ENCODE peak calls at places on chromosomes 12 and 14, in six cellular contexts. One of them, this sample, is unnamed.

GRCh38 chr12:101581190-101581589 is 13.6 kb upstream of the MYBPC1 start:
- DNase-seq in prostate gland: no peak
- DNase-seq in stimulated activated CD4-positive, alpha-beta T cell treated with anti-CD3 and anti-CD28 coated beads, Interleukin-2, amount 100 ng/mL, for 48 hours: no peak
- DNase-seq in activated CD4-positive, alpha-beta T cell treated with anti-CD3 and anti-CD28 coated beads for 1 hour: no peak
- DNase-seq in naive thymus-derived CD8-positive, alpha-beta T cell: no peak
- DNase-seq in stimulated activated CD8-positive, alpha-beta memory T cell treated with anti-CD3 and anti-CD28 coated beads, Interleukin-12 subunit alpha, Interleukin-12 subunit beta, amount 100 ng/mL, for 1 hour: no peak
- DNase-seq in this sample: no peak

GRCh38 chr14:35855886-35856481 is 29.8 kb downstream of the BRMS1L start:
- DNase-seq in prostate gland: no peak
- DNase-seq in naive thymus-derived CD8-positive, alpha-beta T cell: no peak
- DNase-seq in activated CD4-positive, alpha-beta T cell treated with anti-CD3 and anti-CD28 coated beads for 1 hour: no peak
- DNase-seq in stimulated activated CD8-positive, alpha-beta memory T cell treated with anti-CD3 and anti-CD28 coated beads, Interleukin-12 subunit alpha, Interleukin-12 subunit beta, amount 100 ng/mL, for 1 hour: no peak
- DNase-seq in stimulated activated CD4-positive, alpha-beta T cell treated with anti-CD3 and anti-CD28 coated beads, Interleukin-2, amount 100 ng/mL, for 48 hours: no peak
- DNase-seq in this sample: no peak

GRCh38 chr12:26523708-26524150 is 309.3 kb downstream of the ITPR2 start:
- DNase-seq in stimulated activated CD8-positive, alpha-beta memory T cell treated with anti-CD3 and anti-CD28 coated beads, Interleukin-12 subunit alpha, Interleukin-12 subunit beta, amount 100 ng/mL, for 1 hour: no peak
- DNase-seq in naive thymus-derived CD8-positive, alpha-beta T cell: no peak
- DNase-seq in stimulated activated CD4-positive, alpha-beta T cell treated with anti-CD3 and anti-CD28 coated beads, Interleukin-2, amount 100 ng/mL, for 48 hours: no peak
- DNase-seq in activated CD4-positive, alpha-beta T cell treated with anti-CD3 and anti-CD28 coated beads for 1 hour: no peak
- DNase-seq in prostate gland: peak; percentile 87
- DNase-seq in this sample: peak; percentile 43

GRCh38 chr12:67068773-67069450 is 200.2 kb upstream of the CAND1 start:
- DNase-seq in activated CD4-positive, alpha-beta T cell treated with anti-CD3 and anti-CD28 coated beads for 1 hour: peak; percentile 34
- DNase-seq in stimulated activated CD4-positive, alpha-beta T cell treated with anti-CD3 and anti-CD28 coated beads, Interleukin-2, amount 100 ng/mL, for 48 hours: peak; percentile 25
- DNase-seq in prostate gland: peak; percentile 60
- DNase-seq in stimulated activated CD8-positive, alpha-beta memory T cell treated with anti-CD3 and anti-CD28 coated beads, Interleukin-12 subunit alpha, Interleukin-12 subunit beta, amount 100 ng/mL, for 1 hour: no peak
- DNase-seq in naive thymus-derived CD8-positive, alpha-beta T cell: no peak
- DNase-seq in this sample: no peak

GRCh38 chr14:96267916-96268315 is 11.9 kb downstream of the BDKRB1 start:
- DNase-seq in stimulated activated CD4-positive, alpha-beta T cell treated with anti-CD3 and anti-CD28 coated beads, Interleukin-2, amount 100 ng/mL, for 48 hours: no peak
- DNase-seq in prostate gland: no peak
- DNase-seq in activated CD4-positive, alpha-beta T cell treated with anti-CD3 and anti-CD28 coated beads for 1 hour: no peak
- DNase-seq in naive thymus-derived CD8-positive, alpha-beta T cell: no peak
- DNase-seq in stimulated activated CD8-positive, alpha-beta memory T cell treated with anti-CD3 and anti-CD28 coated beads, Interleukin-12 subunit alpha, Interleukin-12 subunit beta, amount 100 ng/mL, for 1 hour: no peak
- DNase-seq in this sample: no peak

GRCh38 chr12:119061208-119061796 is 80.0 kb downstream of the SRRM4 start:
- DNase-seq in prostate gland: peak; percentile 30
- DNase-seq in stimulated activated CD4-positive, alpha-beta T cell treated with anti-CD3 and anti-CD28 coated beads, Interleukin-2, amount 100 ng/mL, for 48 hours: peak; percentile 7
- DNase-seq in activated CD4-positive, alpha-beta T cell treated with anti-CD3 and anti-CD28 coated beads for 1 hour: no peak
- DNase-seq in naive thymus-derived CD8-positive, alpha-beta T cell: no peak
- DNase-seq in stimulated activated CD8-positive, alpha-beta memory T cell treated with anti-CD3 and anti-CD28 coated beads, Interleukin-12 subunit alpha, Interleukin-12 subunit beta, amount 100 ng/mL, for 1 hour: no peak
- DNase-seq in this sample: no peak

GRCh38 chr14:60183724-60184596 is 18.8 kb upstream of the DHRS7 start:
- DNase-seq in stimulated activated CD4-positive, alpha-beta T cell treated with anti-CD3 and anti-CD28 coated beads, Interleukin-2, amount 100 ng/mL, for 48 hours: no peak
- DNase-seq in stimulated activated CD8-positive, alpha-beta memory T cell treated with anti-CD3 and anti-CD28 coated beads, Interleukin-12 subunit alpha, Interleukin-12 subunit beta, amount 100 ng/mL, for 1 hour: no peak
- DNase-seq in prostate gland: no peak
- DNase-seq in naive thymus-derived CD8-positive, alpha-beta T cell: peak; percentile 23
- DNase-seq in activated CD4-positive, alpha-beta T cell treated with anti-CD3 and anti-CD28 coated beads for 1 hour: no peak
- DNase-seq in this sample: peak; percentile 29

GRCh38 chr12:123058980-123059379 is 78.5 kb downstream of the ARL6IP4 start:
- DNase-seq in stimulated activated CD4-positive, alpha-beta T cell treated with anti-CD3 and anti-CD28 coated beads, Interleukin-2, amount 100 ng/mL, for 48 hours: no peak
- DNase-seq in stimulated activated CD8-positive, alpha-beta memory T cell treated with anti-CD3 and anti-CD28 coated beads, Interleukin-12 subunit alpha, Interleukin-12 subunit beta, amount 100 ng/mL, for 1 hour: no peak
- DNase-seq in activated CD4-positive, alpha-beta T cell treated with anti-CD3 and anti-CD28 coated beads for 1 hour: no peak
- DNase-seq in naive thymus-derived CD8-positive, alpha-beta T cell: no peak
- DNase-seq in prostate gland: no peak
- DNase-seq in this sample: no peak

GRCh38 chr14:104035300-104035699 is 50.2 kb upstream of the ASPG start:
- DNase-seq in naive thymus-derived CD8-positive, alpha-beta T cell: no peak
- DNase-seq in prostate gland: no peak
- DNase-seq in stimulated activated CD4-positive, alpha-beta T cell treated with anti-CD3 and anti-CD28 coated beads, Interleukin-2, amount 100 ng/mL, for 48 hours: no peak
- DNase-seq in stimulated activated CD8-positive, alpha-beta memory T cell treated with anti-CD3 and anti-CD28 coated beads, Interleukin-12 subunit alpha, Interleukin-12 subunit beta, amount 100 ng/mL, for 1 hour: no peak
- DNase-seq in activated CD4-positive, alpha-beta T cell treated with anti-CD3 and anti-CD28 coated beads for 1 hour: no peak
- DNase-seq in this sample: no peak

GRCh38 chr12:123134265-123134664 is 16.6 kb downstream of the PITPNM2 start:
- DNase-seq in prostate gland: no peak
- DNase-seq in stimulated activated CD4-positive, alpha-beta T cell treated with anti-CD3 and anti-CD28 coated beads, Interleukin-2, amount 100 ng/mL, for 48 hours: no peak
- DNase-seq in activated CD4-positive, alpha-beta T cell treated with anti-CD3 and anti-CD28 coated beads for 1 hour: no peak
- DNase-seq in stimulated activated CD8-positive, alpha-beta memory T cell treated with anti-CD3 and anti-CD28 coated beads, Interleukin-12 subunit alpha, Interleukin-12 subunit beta, amount 100 ng/mL, for 1 hour: no peak
- DNase-seq in naive thymus-derived CD8-positive, alpha-beta T cell: no peak
- DNase-seq in this sample: no peak

GRCh38 chr12:109052415-109053323 is at the start of gene USP30:
- DNase-seq in prostate gland: peak; percentile 70
- DNase-seq in stimulated activated CD8-positive, alpha-beta memory T cell treated with anti-CD3 and anti-CD28 coated beads, Interleukin-12 subunit alpha, Interleukin-12 subunit beta, amount 100 ng/mL, for 1 hour: peak; percentile 72
- DNase-seq in stimulated activated CD4-positive, alpha-beta T cell treated with anti-CD3 and anti-CD28 coated beads, Interleukin-2, amount 100 ng/mL, for 48 hours: peak; percentile 79
- DNase-seq in naive thymus-derived CD8-positive, alpha-beta T cell: peak; percentile 82
- DNase-seq in activated CD4-positive, alpha-beta T cell treated with anti-CD3 and anti-CD28 coated beads for 1 hour: peak; percentile 77
- DNase-seq in this sample: peak; percentile 19

GRCh38 chr12:4353785-4354208 is 25.7 kb downstream of the FGF23 start:
- DNase-seq in stimulated activated CD8-positive, alpha-beta memory T cell treated with anti-CD3 and anti-CD28 coated beads, Interleukin-12 subunit alpha, Interleukin-12 subunit beta, amount 100 ng/mL, for 1 hour: peak; percentile 25
- DNase-seq in naive thymus-derived CD8-positive, alpha-beta T cell: peak; percentile 24
- DNase-seq in activated CD4-positive, alpha-beta T cell treated with anti-CD3 and anti-CD28 coated beads for 1 hour: no peak
- DNase-seq in prostate gland: no peak
- DNase-seq in stimulated activated CD4-positive, alpha-beta T cell treated with anti-CD3 and anti-CD28 coated beads, Interleukin-2, amount 100 ng/mL, for 48 hours: no peak
- DNase-seq in this sample: no peak

GRCh38 chr12:124636138-124636968 is 68.9 kb upstream of the NCOR2 start:
- DNase-seq in stimulated activated CD4-positive, alpha-beta T cell treated with anti-CD3 and anti-CD28 coated beads, Interleukin-2, amount 100 ng/mL, for 48 hours: peak; percentile 41
- DNase-seq in stimulated activated CD8-positive, alpha-beta memory T cell treated with anti-CD3 and anti-CD28 coated beads, Interleukin-12 subunit alpha, Interleukin-12 subunit beta, amount 100 ng/mL, for 1 hour: peak; percentile 17
- DNase-seq in naive thymus-derived CD8-positive, alpha-beta T cell: peak; percentile 33
- DNase-seq in activated CD4-positive, alpha-beta T cell treated with anti-CD3 and anti-CD28 coated beads for 1 hour: peak; percentile 24
- DNase-seq in prostate gland: no peak
- DNase-seq in this sample: no peak

GRCh38 chr14:100747021-100747586 is 20.4 kb downstream of the DLK1 start:
- DNase-seq in naive thymus-derived CD8-positive, alpha-beta T cell: no peak
- DNase-seq in stimulated activated CD4-positive, alpha-beta T cell treated with anti-CD3 and anti-CD28 coated beads, Interleukin-2, amount 100 ng/mL, for 48 hours: no peak
- DNase-seq in activated CD4-positive, alpha-beta T cell treated with anti-CD3 and anti-CD28 coated beads for 1 hour: no peak
- DNase-seq in prostate gland: no peak
- DNase-seq in stimulated activated CD8-positive, alpha-beta memory T cell treated with anti-CD3 and anti-CD28 coated beads, Interleukin-12 subunit alpha, Interleukin-12 subunit beta, amount 100 ng/mL, for 1 hour: no peak
- DNase-seq in this sample: peak; percentile 98

GRCh38 chr12:26473291-26473690 is 277.9 kb downstream of the SSPN start:
- DNase-seq in naive thymus-derived CD8-positive, alpha-beta T cell: peak; percentile 7
- DNase-seq in stimulated activated CD8-positive, alpha-beta memory T cell treated with anti-CD3 and anti-CD28 coated beads, Interleukin-12 subunit alpha, Interleukin-12 subunit beta, amount 100 ng/mL, for 1 hour: no peak
- DNase-seq in activated CD4-positive, alpha-beta T cell treated with anti-CD3 and anti-CD28 coated beads for 1 hour: no peak
- DNase-seq in prostate gland: no peak
- DNase-seq in stimulated activated CD4-positive, alpha-beta T cell treated with anti-CD3 and anti-CD28 coated beads, Interleukin-2, amount 100 ng/mL, for 48 hours: no peak
- DNase-seq in this sample: peak; percentile 77

This sample was measured in kidney epithelial cell.